ENCODE peak calls at places on chromosomes 7 and 10, in eight cellular contexts. Z, Y, F, I, C, L, D and E are unnamed samples.

GRCh38 chr10:43211030-43211429 is 55.8 kb downstream of the RASGEF1A start:
- DNase-seq in L (no peak), D (no peak), Z (peak; percentile 9), Y (no peak), I (no peak), F (no peak), C (no peak), E (peak; percentile 14)

GRCh38 chr7:103348452-103348851 is 1.0 kb downstream of the PSMC2 start:
- DNase-seq in Y (no peak), I (no peak), D (no peak), Z (no peak), F (no peak), L (no peak), C (no peak), E (no peak)

GRCh38 chr7:74306737-74307469 is 17.7 kb downstream of the CLIP2 start:
- DNase-seq in F (peak; percentile 35), Z (peak; percentile 35), L (peak; percentile 92), Y (no peak), C (no peak), I (no peak), D (peak; percentile 90), E (peak; percentile 59)

GRCh38 chr10:106395061-106395749 is 769.3 kb downstream of the SORCS1 start:
- DNase-seq in L (no peak), I (no peak), F (no peak), Y (no peak), C (no peak), Z (no peak), D (peak; percentile 37), E (no peak)

GRCh38 chr10:15627617-15628196 is 92.0 kb downstream of the ITGA8 start:
- DNase-seq in I (no peak), C (no peak), D (peak; percentile 75), L (peak; percentile 90), Y (no peak), Z (no peak), F (no peak), E (no peak)

GRCh38 chr7:117774943-117775342 is 98.3 kb downstream of the CTTNBP2 start:
- DNase-seq in F (no peak), D (no peak), Z (no peak), C (no peak), L (no peak), Y (no peak), I (no peak), E (no peak)

GRCh38 chr10:22247636-22248035 is 29.8 kb upstream of the EBLN1 start:
- DNase-seq in C (no peak), Y (no peak), I (no peak), D (no peak), L (no peak), F (no peak), Z (no peak), E (no peak)

GRCh38 chr7:51263631-51264484 is 52.8 kb downstream of the COBL start:
- DNase-seq in F (no peak), Y (no peak), C (no peak), I (no peak), L (no peak), Z (no peak), D (no peak), E (peak; percentile 59)

GRCh38 chr7:33886100-33886623 is 19.2 kb upstream of the BMPER start:
- DNase-seq in D (peak; percentile 25), Y (no peak), L (no peak), Z (no peak), C (no peak), I (no peak), F (no peak), E (no peak)

GRCh38 chr10:49618861-49619260 is 5.0 kb downstream of the CHAT start:
- DNase-seq in D (peak; percentile 24), C (no peak), F (no peak), L (no peak), Y (no peak), Z (no peak), I (no peak), E (no peak)

GRCh38 chr7:18637516-18637915 is 142.0 kb downstream of the HDAC9 start:
- DNase-seq in F (no peak), C (no peak), Z (no peak), Y (no peak), L (no peak), I (no peak), D (no peak), E (no peak)

GRCh38 chr10:60777696-60778213 is 523 bp upstream of the CDK1 start:
- DNase-seq in L (no peak), C (no peak), F (no peak), Y (no peak), I (no peak), D (no peak), Z (no peak), E (no peak)

GRCh38 chr7:137272249-137272648 is 71.3 kb downstream of the PTN start:
- DNase-seq in I (no peak), Z (no peak), D (no peak), F (no peak), C (no peak), L (no peak), Y (no peak), E (no peak)

GRCh38 chr7:124033093-124033806 is 383 bp upstream of the TMEM229A start:
- DNase-seq in F (peak; percentile 25), I (no peak), C (no peak), Y (no peak), D (no peak), L (no peak), Z (no peak), E (peak; percentile 64)

GRCh38 chr7:27424749-27425148 is 182.1 kb downstream of the EVX1 start:
- DNase-seq in I (no peak), Y (no peak), C (no peak), L (no peak), Z (no peak), D (no peak), F (no peak), E (no peak)

GRCh38 chr10:12729885-12730284 is 271.6 kb downstream of the CCDC3 start:
- DNase-seq in D (no peak), L (no peak), Y (no peak), C (no peak), I (no peak), Z (no peak), F (no peak), E (no peak)

GRCh38 chr10:5040010-5040635 is 36.5 kb upstream of the AKR1C2 start:
- DNase-seq in F (no peak), Y (no peak), C (no peak), I (no peak), Z (no peak), L (no peak), D (no peak), E (no peak)

GRCh38 chr10:20406607-20407188 is 490.4 kb downstream of the NEBL start:
- DNase-seq in C (no peak), F (no peak), Z (no peak), D (no peak), I (no peak), Y (no peak), L (no peak), E (no peak)

GRCh38 chr10:81192404-81192803 is 654.7 kb downstream of the SH2D4B start:
- DNase-seq in I (no peak), Z (no peak), F (no peak), C (no peak), L (no peak), Y (no peak), D (no peak), E (no peak)

GRCh38 chr7:148700693-148701092 is 2.0 kb downstream of the CUL1 start:
- DNase-seq in C (peak; percentile 59), Z (peak; percentile 30), D (peak; percentile 68), L (peak; percentile 55), Y (peak; percentile 62), I (no peak), F (no peak), E (no peak)

GRCh38 chr10:102379383-102379782 is 16.1 kb upstream of the NFKB2 start:
- DNase-seq in Z (no peak), D (no peak), F (no peak), I (no peak), L (no peak), Y (no peak), C (no peak), E (no peak)

GRCh38 chr10:79191951-79192676 is 123.3 kb downstream of the ZMIZ1 start:
- DNase-seq in L (peak; percentile 70), Z (no peak), D (peak; percentile 40), F (no peak), I (no peak), Y (no peak), C (no peak), E (no peak)

GRCh38 chr7:127485482-127485881 is 93.0 kb upstream of the ZNF800 start:
- DNase-seq in D (no peak), Z (no peak), F (no peak), L (no peak), C (no peak), I (no peak), Y (no peak), E (no peak)

GRCh38 chr10:127619550-127619949 is 70.4 kb downstream of the NPS start:
- DNase-seq in C (no peak), Z (no peak), F (no peak), Y (no peak), D (no peak), I (no peak), L (no peak), E (no peak)